ENCODE peak calls at places on chromosomes 7 and 10, in ten cellular contexts. A is cardiac muscle cell; L is CD8-positive, alpha-beta T cell; M is EH; K is dorsolateral prefrontal cortex; R is anterior cingulate cortex; N is GM10248; G is memory B cell; W is PC-3; O is NCI-H2171. Y is an unnamed sample.

GRCh38 chr7:114806590-114807167 is 115.2 kb upstream of the MDFIC start:
- DNase-seq in R (no peak), N (no peak), G (no peak), L (no peak), K (no peak), W (no peak), A (no peak), M (no peak), O (no peak), Y (no peak)

GRCh38 chr10:29841724-29842649 is 207.2 kb upstream of the SVIL start:
- DNase-seq in O (peak; percentile 21), G (no peak), K (no peak), L (no peak), M (peak; percentile 51), R (no peak), W (peak; percentile 37), A (peak; percentile 48), N (no peak), Y (no peak)

GRCh38 chr7:157721468-157722136 is 384.8 kb downstream of the DNAJB6 start:
- DNase-seq in G (no peak), O (no peak), W (no peak), N (no peak), A (no peak), L (no peak), M (no peak), K (peak; percentile 26), R (no peak), Y (no peak)

GRCh38 chr7:80278737-80279136 is 144.1 kb downstream of the GNAI1 start:
- DNase-seq in N (no peak), K (no peak), O (no peak), R (no peak), A (no peak), L (no peak), W (no peak), G (no peak), M (no peak), Y (no peak)

GRCh38 chr7:48718731-48719387 is 205.5 kb upstream of the CDC14C start:
- DNase-seq in O (no peak), R (no peak), W (peak; percentile 65), M (no peak), G (no peak), A (no peak), K (no peak), N (no peak), L (no peak), Y (no peak)

GRCh38 chr10:97573672-97574071 is 1.1 kb downstream of the ANKRD2 start:
- DNase-seq in K (no peak), A (no peak), G (no peak), L (no peak), M (no peak), N (no peak), W (no peak), R (no peak), O (no peak), Y (no peak)

GRCh38 chr10:91163709-91164474 is 56.6 kb upstream of the PCGF5 start:
- DNase-seq in M (peak; percentile 89), O (no peak), A (peak; percentile 23), G (peak; percentile 45), R (no peak), N (peak; percentile 45), W (peak; percentile 70), K (no peak), L (peak; percentile 81), Y (peak; percentile 63)

GRCh38 chr7:151553356-151553755 is 33.7 kb upstream of the RHEB start:
- DNase-seq in O (no peak), M (no peak), A (no peak), L (no peak), N (no peak), G (no peak), W (no peak), K (no peak), R (no peak), Y (no peak)

GRCh38 chr7:111867348-111867931 is 305.1 kb upstream of the IMMP2L start:
- DNase-seq in N (no peak), A (peak; percentile 39), O (no peak), K (no peak), L (no peak), W (no peak), G (no peak), R (no peak), M (peak; percentile 16), Y (no peak)

GRCh38 chr10:123537188-123537961 is 128.8 kb upstream of the GPR26 start:
- DNase-seq in A (no peak), O (no peak), K (no peak), L (no peak), G (no peak), W (no peak), R (no peak), M (no peak), N (no peak), Y (no peak)

GRCh38 chr10:88687853-88688467 is 18.1 kb upstream of the LIPK start:
- DNase-seq in G (no peak), L (no peak), N (peak; percentile 38), R (no peak), M (peak; percentile 40), O (no peak), W (no peak), A (peak; percentile 38), K (no peak), Y (peak; percentile 9)

GRCh38 chr10:12509794-12510100 is 160.4 kb downstream of the CAMK1D start:
- DNase-seq in N (no peak), L (no peak), G (no peak), A (no peak), R (no peak), K (no peak), O (no peak), W (no peak), M (no peak), Y (no peak)

GRCh38 chr10:109933984-109934565 is 10.8 kb upstream of the XPNPEP1 start:
- DNase-seq in M (peak; percentile 15), G (no peak), W (no peak), O (no peak), K (no peak), N (no peak), R (no peak), L (peak; percentile 51), A (no peak), Y (peak; percentile 75)

GRCh38 chr7:111486472-111487142 is 75.7 kb downstream of the IMMP2L start:
- DNase-seq in R (no peak), W (peak; percentile 74), L (no peak), M (peak; percentile 72), K (no peak), O (peak; percentile 67), N (peak; percentile 35), G (no peak), A (peak; percentile 55), Y (peak; percentile 2)

GRCh38 chr10:35998036-35998435 is 355.9 kb upstream of the FZD8 start:
- DNase-seq in M (no peak), L (no peak), N (no peak), W (no peak), O (no peak), R (no peak), K (no peak), G (no peak), A (no peak), Y (no peak)

GRCh38 chr7:135517060-135517459 is 7.2 kb upstream of the CNOT4 start:
- DNase-seq in W (no peak), K (no peak), A (no peak), G (no peak), R (no peak), L (no peak), O (no peak), M (no peak), N (no peak), Y (no peak)

GRCh38 chr10:123203393-123204126 is 49.4 kb downstream of the BUB3 start:
- DNase-seq in N (no peak), W (peak; percentile 90), K (no peak), G (no peak), R (no peak), L (no peak), A (no peak), M (no peak), O (no peak), Y (no peak)

GRCh38 chr7:129295015-129295423 is 70.2 kb downstream of the AHCYL2 start:
- DNase-seq in L (no peak), A (no peak), W (peak; percentile 47), K (no peak), N (no peak), R (no peak), M (peak; percentile 28), G (no peak), O (no peak), Y (no peak)

GRCh38 chr7:134932707-134933370 is 53.5 kb upstream of the AGBL3 start:
- DNase-seq in L (no peak), A (no peak), G (no peak), M (peak; percentile 58), R (no peak), W (no peak), O (no peak), K (no peak), N (peak; percentile 39), Y (no peak)

GRCh38 chr7:107090452-107090851 is 45.9 kb downstream of the PRKAR2B start:
- DNase-seq in W (no peak), K (no peak), R (no peak), N (no peak), A (no peak), G (no peak), M (no peak), L (no peak), O (no peak), Y (no peak)

GRCh38 chr7:130292682-130293257 is at the start of gene CPA4:
- DNase-seq in W (peak; percentile 97), N (no peak), O (no peak), M (peak; percentile 99), L (no peak), R (no peak), K (no peak), A (no peak), G (no peak), Y (no peak)

GRCh38 chr7:17126413-17127374 is 171.8 kb upstream of the AHR start:
- DNase-seq in W (no peak), K (no peak), N (peak; percentile 27), O (no peak), A (no peak), R (no peak), G (no peak), M (no peak), L (no peak), Y (no peak)

GRCh38 chr10:95963202-95963991 is 55.6 kb downstream of the CC2D2B start:
- DNase-seq in A (no peak), K (no peak), N (no peak), M (no peak), R (no peak), O (no peak), W (no peak), G (no peak), L (no peak), Y (peak; percentile 11)

GRCh38 chr10:132546567-132547420 is 9.2 kb downstream of the INPP5A start:
- DNase-seq in W (no peak), M (no peak), G (peak; percentile 57), A (no peak), R (no peak), L (no peak), N (no peak), O (no peak), K (peak; percentile 39), Y (no peak)

GRCh38 chr10:110365356-110366143 is 60.8 kb upstream of the SMNDC1 start:
- DNase-seq in R (no peak), W (no peak), M (no peak), A (no peak), O (no peak), L (no peak), G (no peak), N (no peak), K (no peak), Y (no peak)

GRCh38 chr10:99888623-99889022 is 106.2 kb downstream of the ABCC2 start:
- DNase-seq in L (no peak), K (no peak), G (no peak), A (no peak), M (peak; percentile 62), O (no peak), N (no peak), W (no peak), R (no peak), Y (no peak)

GRCh38 chr7:19215421-19215820 is 70.2 kb upstream of the FERD3L start:
- DNase-seq in W (peak; percentile 49), M (peak; percentile 62), R (no peak), L (no peak), O (no peak), N (no peak), A (no peak), G (no peak), K (no peak), Y (no peak)

GRCh38 chr10:133243593-133243992 is 5.9 kb downstream of the VENTX start:
- DNase-seq in M (no peak), G (no peak), W (no peak), L (no peak), O (no peak), A (no peak), K (no peak), N (no peak), R (no peak), Y (no peak)